ENCODE peak calls at places on chromosomes 11 and 22, in four cellular contexts. P, D, Q and F are unnamed samples.

GRCh38 chr22:20542055-20542454 is 34.6 kb downstream of the MED15 start:
- DNase-seq in P (no peak), D (no peak), Q (no peak), F (no peak)

GRCh38 chr11:61711037-61711436 is 30.8 kb downstream of the DAGLA start:
- DNase-seq in P (no peak), D (no peak), Q (no peak), F (no peak)

GRCh38 chr11:119764108-119764874 is 35.3 kb upstream of the NECTIN1 start:
- DNase-seq in P (no peak), D (no peak), Q (no peak), F (no peak)

GRCh38 chr11:110311783-110312578 is 15.6 kb upstream of the RDX start:
- DNase-seq in P (no peak), D (no peak), Q (no peak), F (peak; percentile 29)

GRCh38 chr11:96061730-96062524 is 138.0 kb upstream of the MTMR2 start:
- DNase-seq in P (peak; percentile 56), D (no peak), Q (no peak), F (no peak)

GRCh38 chr22:32880906-32881596 is 79.5 kb downstream of the TIMP3 start:
- DNase-seq in P (no peak), D (no peak), Q (no peak), F (peak; percentile 79)

GRCh38 chr22:41939981-41940852 is 6.7 kb downstream of the CENPM start:
- DNase-seq in P (no peak), D (no peak), Q (peak; percentile 98), F (peak; percentile 43)

GRCh38 chr11:70364745-70365535 is 33.4 kb upstream of the CTTN start:
- DNase-seq in P (no peak), D (no peak), Q (peak; percentile 3), F (no peak)

GRCh38 chr11:6926208-6927029 is at the start of gene ZNF215:
- DNase-seq in P (no peak), D (peak; percentile 71), Q (no peak), F (peak; percentile 94)

GRCh38 chr22:49595465-49596078 is 232.1 kb downstream of the BRD1 start:
- DNase-seq in P (no peak), D (no peak), Q (no peak), F (no peak)

GRCh38 chr22:44892243-44892642 is 117.6 kb downstream of the PHF21B start:
- DNase-seq in P (no peak), D (no peak), Q (no peak), F (no peak)

GRCh38 chr22:40326905-40327735 is 19.2 kb upstream of the ADSL start:
- DNase-seq in P (no peak), D (no peak), Q (no peak), F (no peak)

GRCh38 chr22:49183826-49184216 is 643.9 kb downstream of the BRD1 start:
- DNase-seq in P (no peak), D (no peak), Q (no peak), F (no peak)

GRCh38 chr11:76209671-76209955 is 3.3 kb upstream of the WNT11 start:
- DNase-seq in P (no peak), D (no peak), Q (no peak), F (no peak)

GRCh38 chr11:70694371-70694770 is 296.0 kb downstream of the CTTN start:
- DNase-seq in P (no peak), D (no peak), Q (no peak), F (no peak)

GRCh38 chr22:21726650-21727049 is 8.9 kb downstream of the YPEL1 start:
- DNase-seq in P (peak; percentile 57), D (peak; percentile 36), Q (no peak), F (peak; percentile 90)

GRCh38 chr11:78834886-78835285 is 260.2 kb upstream of the NARS2 start:
- DNase-seq in P (no peak), D (no peak), Q (no peak), F (no peak)

GRCh38 chr11:101914349-101914736 is 467 bp upstream of the CEP126 start:
- DNase-seq in P (no peak), D (no peak), Q (no peak), F (no peak)

GRCh38 chr11:33013706-33014105 is 2.0 kb upstream of the DEPDC7 start:
- DNase-seq in P (peak; percentile 10), D (no peak), Q (no peak), F (no peak)

GRCh38 chr11:13480198-13480597 is 15.6 kb downstream of the PTH start:
- DNase-seq in P (peak; percentile 62), D (no peak), Q (no peak), F (no peak)

GRCh38 chr11:105230586-105230985 is 91.0 kb upstream of the CARD18 start:
- DNase-seq in P (no peak), D (no peak), Q (no peak), F (no peak)

GRCh38 chr22:43889366-43890253 is 2.2 kb downstream of the PNPLA5 start:
- DNase-seq in P (no peak), D (no peak), Q (no peak), F (no peak)

GRCh38 chr22:37328017-37328416 is 45.7 kb downstream of the CYTH4 start:
- DNase-seq in P (no peak), D (no peak), Q (no peak), F (no peak)

GRCh38 chr11:117870176-117870952 is 6.1 kb downstream of the FXYD6 start:
- DNase-seq in P (no peak), D (no peak), Q (no peak), F (no peak)

GRCh38 chr11:26951849-26952515 is 41.9 kb upstream of the FIBIN start:
- DNase-seq in P (no peak), D (no peak), Q (no peak), F (no peak)

GRCh38 chr11:65885808-65886536 is 2.3 kb downstream of the FIBP start:
- DNase-seq in P (no peak), D (no peak), Q (no peak), F (no peak)

GRCh38 chr11:28284206-28284605 is 176.0 kb downstream of the METTL15 start:
- DNase-seq in P (no peak), D (no peak), Q (no peak), F (no peak)

GRCh38 chr11:444397-445144 is 2.8 kb upstream of the ANO9 start:
- DNase-seq in P (no peak), D (no peak), Q (no peak), F (peak; percentile 68)

GRCh38 chr11:109109150-109109549 is 312.8 kb upstream of the C11orf87 start:
- DNase-seq in P (peak; percentile 74), D (no peak), Q (no peak), F (no peak)

GRCh38 chr11:65572356-65573043 is at the start of gene FAM89B:
- DNase-seq in P (no peak), D (no peak), Q (no peak), F (peak; percentile 92)

GRCh38 chr11:2369896-2370295 is 7.2 kb upstream of the CD81 start:
- DNase-seq in P (no peak), D (no peak), Q (no peak), F (no peak)

GRCh38 chr11:67374571-67375276 is 1.3 kb upstream of the CLCF1 start:
- DNase-seq in P (no peak), D (no peak), Q (no peak), F (no peak)
- TF ChIP-seq CBX5 in P (no peak), D (no peak), Q (no peak), F (no peak)

GRCh38 chr11:103395612-103396011 is 286.4 kb downstream of the DYNC2H1 start:
- DNase-seq in P (peak; percentile 1), D (no peak), Q (no peak), F (no peak)
- TF ChIP-seq CBX5 in P (no peak), D (no peak), Q (no peak), F (no peak)

DNA sequence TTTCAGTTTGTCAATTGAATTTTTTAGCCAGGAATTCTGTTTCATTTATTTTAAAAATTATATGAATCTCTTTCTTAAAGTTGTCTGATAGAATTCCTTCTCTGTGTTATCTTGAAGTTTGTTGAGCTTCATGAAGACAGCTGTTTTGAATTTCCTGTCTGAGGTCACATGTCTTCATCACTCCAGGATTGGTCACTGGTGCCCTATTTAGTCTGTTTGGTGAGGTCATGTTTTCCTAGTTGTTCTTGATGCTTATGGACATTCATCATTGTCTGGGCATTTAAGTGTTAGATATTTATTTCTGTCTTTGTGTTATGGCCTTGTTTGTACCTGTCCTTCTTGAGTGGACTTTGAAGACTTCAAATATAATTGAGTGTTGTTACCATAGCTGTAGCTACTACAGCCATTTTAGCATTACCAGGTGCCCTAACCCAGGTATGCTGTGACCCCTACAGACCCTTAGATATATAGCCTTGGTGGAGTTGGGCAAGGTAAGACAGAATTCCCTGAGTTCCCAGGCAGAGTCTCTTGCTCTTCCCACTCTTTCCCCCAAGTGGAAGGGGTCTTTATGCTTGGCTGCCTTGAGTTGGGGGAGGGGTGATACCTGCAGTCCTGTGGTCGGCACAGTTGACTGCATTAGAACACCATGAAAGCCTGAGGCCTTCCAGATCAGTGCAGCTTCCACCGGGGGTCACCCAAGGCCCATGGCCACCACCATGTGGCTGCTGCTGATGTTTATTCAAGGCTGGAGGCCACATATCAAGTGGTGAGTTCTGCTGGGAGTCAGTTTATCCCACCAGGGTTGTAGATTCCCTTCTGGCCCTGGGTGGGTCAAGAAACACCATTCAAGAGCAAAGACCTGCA is 229.6 kb downstream of the DYNC2H1 start:
- DNase-seq in P (no peak), D (peak; percentile 39), Q (no peak), F (no peak)
- TF ChIP-seq CBX5 in P (no peak), D (no peak), Q (no peak), F (no peak)

DNA sequence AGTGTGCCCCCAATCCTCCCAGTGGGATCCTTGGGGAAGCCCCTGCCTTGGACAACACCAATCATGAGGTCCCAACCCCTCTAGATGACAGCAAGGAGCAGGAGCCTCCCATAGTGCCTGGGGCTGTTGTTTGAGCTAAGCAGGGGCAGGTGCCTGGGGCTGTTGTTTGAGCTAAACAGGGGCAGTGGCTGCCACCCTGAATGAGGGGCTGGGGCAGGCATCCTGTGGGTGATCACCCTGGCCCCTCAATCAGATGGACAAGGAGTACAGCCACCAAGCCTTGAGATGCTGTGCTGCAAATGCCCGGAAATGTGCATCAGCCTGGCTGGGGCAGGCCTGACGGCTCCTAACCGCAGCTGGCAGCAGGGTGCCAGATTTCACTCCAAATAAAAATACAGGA is 66.7 kb downstream of the MYEOV start:
- DNase-seq in P (no peak), D (no peak), Q (no peak), F (no peak)
- TF ChIP-seq CBX5 in P (no peak), D (no peak), Q (no peak), F (no peak)

GRCh38 chr11:46200537-46201281 is 76.8 kb upstream of the CREB3L1 start:
- DNase-seq in P (no peak), D (no peak), Q (no peak), F (no peak)

GRCh38 chr11:46198873-46199250 is 77.6 kb upstream of the PHF21A start:
- DNase-seq in P (no peak), D (no peak), Q (no peak), F (no peak)

GRCh38 chr11:46202696-46203391 is 74.6 kb upstream of the CREB3L1 start:
- DNase-seq in P (no peak), D (no peak), Q (no peak), F (no peak)

GRCh38 chr11:46203746-46204145 is 73.7 kb upstream of the CREB3L1 start:
- DNase-seq in P (no peak), D (no peak), Q (no peak), F (no peak)

GRCh38 chr11:46202149-46202548 is 75.3 kb upstream of the CREB3L1 start:
- DNase-seq in P (no peak), D (peak; percentile 19), Q (no peak), F (no peak)
- TF ChIP-seq CBX5 in P (no peak), D (no peak), Q (no peak), F (no peak)

GRCh38 chr22:30890689-30891442 is 77.7 kb downstream of the MORC2 start:
- DNase-seq in P (no peak), D (no peak), Q (no peak), F (peak; percentile 43)
- TF ChIP-seq CBX5 in P (no peak), D (no peak), Q (no peak), F (no peak)